ENCODE peak calls at places on chromosome 7, in four cellular contexts. V is hepatocyte, Z is Karpas-422, A is Peyer's patch. G is an unnamed sample.

GRCh38 chr7:87506243-87507180 is 31.0 kb upstream of the ABCB4 start:
- DNase-seq in V (no peak), Z (peak), A (no peak), G (no peak)

GRCh38 chr7:105224884-105225651 is 163.7 kb downstream of the SRPK2 start:
- DNase-seq in V (peak), Z (peak), A (no peak), G (no peak)

GRCh38 chr7:18402488-18403183 is 92.9 kb upstream of the HDAC9 start:
- DNase-seq in V (no peak), A (no peak), Z (no peak), G (no peak)

GRCh38 chr7:69374036-69374420 is 224.2 kb upstream of the AUTS2 start:
- DNase-seq in V (peak), A (no peak), Z (no peak), G (no peak)

GRCh38 chr7:99324559-99324958 is 1.1 kb upstream of the ARPC1A start:
- DNase-seq in A (no peak), V (no peak), Z (no peak), G (no peak)

GRCh38 chr7:99404235-99404976 is 4.0 kb downstream of the PDAP1 start:
- DNase-seq in A (no peak), Z (no peak), V (no peak), G (no peak)

GRCh38 chr7:36312915-36313334 is 76.7 kb upstream of the ANLN start:
- DNase-seq in Z (no peak), A (no peak), V (no peak), G (no peak)

GRCh38 chr7:157527686-157528085 is 190.9 kb downstream of the DNAJB6 start:
- DNase-seq in V (no peak), Z (no peak), A (peak), G (peak)

GRCh38 chr7:41702635-41703371 is at the start of gene INHBA:
- DNase-seq in A (no peak), V (peak), Z (no peak), G (no peak)

GRCh38 chr7:11846311-11846710 is 14.3 kb upstream of the THSD7A start:
- DNase-seq in A (no peak), Z (no peak), V (no peak), G (no peak)

GRCh38 chr7:122803323-122803722 is 82.9 kb downstream of the CADPS2 start:
- DNase-seq in A (no peak), V (peak), Z (peak), G (no peak)

GRCh38 chr7:92790987-92791386 is 45.4 kb downstream of the CDK6 start:
- DNase-seq in A (no peak), Z (no peak), V (no peak), G (no peak)

GRCh38 chr7:64101126-64101942 is 56.1 kb downstream of the ZNF727 start:
- DNase-seq in A (no peak), V (no peak), Z (no peak), G (no peak)

GRCh38 chr7:152709307-152710133 is 33.6 kb upstream of the XRCC2 start:
- DNase-seq in V (no peak), Z (no peak), A (no peak), G (no peak)

GRCh38 chr7:9958461-9958860 is 1015.2 kb upstream of the PHF14 start:
- DNase-seq in Z (no peak), V (no peak), A (no peak), G (no peak)

GRCh38 chr7:127107601-127108007 is 145.1 kb downstream of the GRM8 start:
- DNase-seq in V (peak), Z (peak), A (no peak), G (no peak)

GRCh38 chr7:129771928-129772479 is 160.5 kb downstream of the NRF1 start:
- DNase-seq in Z (no peak), V (no peak), A (no peak), G (no peak)

GRCh38 chr7:64632029-64632428 is 33.9 kb upstream of the ZNF107 start:
- DNase-seq in Z (no peak), V (no peak), A (no peak), G (no peak)

GRCh38 chr7:78018541-78019456 is 220.2 kb downstream of the PHTF2 start:
- DNase-seq in A (peak), V (no peak), Z (peak), G (peak)

GRCh38 chr7:2717293-2717904 is 29.4 kb downstream of the AMZ1 start:
- DNase-seq in V (peak), Z (peak), A (peak), G (no peak)

GRCh38 chr7:101185258-101185839 is 5.3 kb upstream of the NAT16 start:
- DNase-seq in V (peak), Z (no peak), A (no peak), G (no peak)

GRCh38 chr7:55145606-55146005 is 126.8 kb downstream of the EGFR start:
- DNase-seq in Z (no peak), A (no peak), V (no peak), G (no peak)

GRCh38 chr7:136912339-136912738 is 43.9 kb downstream of the CHRM2 start:
- DNase-seq in V (no peak), Z (no peak), A (no peak), G (no peak)

GRCh38 chr7:36475371-36475770 is 85.7 kb downstream of the ANLN start:
- DNase-seq in Z (peak), V (no peak), A (no peak), G (no peak)

GRCh38 chr7:135584362-135585353 is 26.9 kb downstream of the NUP205 start:
- DNase-seq in A (no peak), V (no peak), Z (no peak), G (no peak)

GRCh38 chr7:20778063-20778721 is 8.5 kb downstream of the SP8 start:
- DNase-seq in V (peak), A (peak), Z (no peak), G (no peak)

GRCh38 chr7:156889089-156889488 is 3.9 kb downstream of the LMBR1 start:
- DNase-seq in V (no peak), Z (no peak), A (no peak), G (no peak)

GRCh38 chr7:130593033-130593432 is 75.5 kb downstream of the COPG2 start:
- DNase-seq in V (no peak), A (no peak), Z (no peak), G (no peak)

GRCh38 chr7:41624818-41625217 is 78.1 kb downstream of the INHBA start:
- DNase-seq in Z (no peak), A (no peak), V (peak), G (no peak)

GRCh38 chr7:148515728-148516715 is 74.5 kb upstream of the C7orf33 start:
- DNase-seq in V (peak), A (no peak), Z (peak), G (no peak)

GRCh38 chr7:104979167-104979841 is 34.7 kb upstream of the KMT2E start:
- DNase-seq in A (no peak), V (peak), Z (no peak), G (no peak)

GRCh38 chr7:19145429-19146201 is 394 bp upstream of the FERD3L start:
- DNase-seq in V (peak), Z (no peak), A (no peak), G (no peak)

DNA sequence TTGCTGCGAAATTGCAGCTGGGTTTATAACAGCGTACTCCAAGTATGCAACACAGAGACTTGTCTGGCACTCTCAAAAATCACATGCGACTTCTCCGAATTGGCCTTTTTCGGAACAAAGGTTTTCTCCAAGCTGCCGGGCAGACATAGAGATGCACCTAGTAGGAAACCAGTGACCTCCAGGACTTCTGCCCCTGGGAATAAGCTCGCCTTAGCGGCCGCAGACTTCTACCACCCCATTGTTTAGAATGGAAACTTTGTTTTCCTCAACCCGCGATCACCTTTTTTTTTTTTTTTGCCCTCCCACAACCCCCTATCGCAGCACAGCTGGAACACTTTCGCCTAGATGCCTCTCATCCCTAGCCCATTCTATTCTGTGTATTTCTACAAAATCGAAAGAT is 4.9 kb upstream of the HOXA10 start:
- DNase-seq in A (peak), Z (no peak), V (no peak), G (no peak)
- H3K4me3 ChIP-seq in A (peak), Z (no peak), V (peak), G (no peak)

GRCh38 chr7:75888464-75889222 is 9.8 kb downstream of the RHBDD2 start:
- DNase-seq in V (no peak), A (no peak), Z (no peak), G (peak)

GRCh38 chr7:75891815-75892411 is 13.1 kb downstream of the RHBDD2 start:
- DNase-seq in Z (no peak), V (no peak), A (no peak), G (no peak)

GRCh38 chr7:75889223-75889825 is 10.5 kb downstream of the RHBDD2 start:
- DNase-seq in Z (no peak), A (no peak), V (no peak), G (no peak)

GRCh38 chr7:75887669-75888369 is 9.0 kb downstream of the RHBDD2 start:
- DNase-seq in V (no peak), Z (no peak), A (no peak), G (no peak)

GRCh38 chr7:75889826-75890225 is 11.0 kb downstream of the RHBDD2 start:
- DNase-seq in V (no peak), Z (no peak), A (no peak), G (no peak)
- H3K27ac ChIP-seq in V (no peak), Z (no peak), A (no peak), G (no peak)

GRCh38 chr7:149772236-149772820 is 1.1 kb downstream of the ZNF467 start:
- DNase-seq in V (peak), A (no peak), Z (no peak), G (peak)
- H3K4me3 ChIP-seq in V (peak), A (peak), Z (peak), G (peak)

GRCh38 chr7:82562716-82563404 is 119.3 kb upstream of the CACNA2D1 start:
- DNase-seq in V (no peak), Z (no peak), A (no peak), G (no peak)
- H3K27ac ChIP-seq in V (no peak), Z (no peak), A (no peak), G (no peak)